ENCODE peak calls at places on chromosome 15, in five cellular contexts. W is GM12864, U is OCI-LY7, I is lower lobe of right lung, X is mucosa of descending colon. J is an unnamed sample.

GRCh38 chr15:62649793-62650420 is 392.6 kb upstream of the TPM1 start:
- DNase-seq in X (no peak), I (no peak), W (peak), U (no peak), J (peak)

GRCh38 chr15:89531796-89532537 is 35.6 kb upstream of the RHCG start:
- DNase-seq in X (no peak), W (no peak), I (no peak), U (no peak), J (no peak)

GRCh38 chr15:43208052-43209002 is 12.5 kb downstream of the EPB42 start:
- DNase-seq in X (no peak), U (no peak), W (no peak), I (no peak), J (no peak)

GRCh38 chr15:37098468-37099320 is 1.7 kb downstream of the MEIS2 start:
- DNase-seq in I (no peak), X (peak), U (peak), W (no peak), J (peak)

GRCh38 chr15:39717134-39717533 is 65.5 kb downstream of the FSIP1 start:
- DNase-seq in W (no peak), U (no peak), X (no peak), I (no peak), J (no peak)

GRCh38 chr15:53534105-53534839 is 225.2 kb downstream of the WDR72 start:
- DNase-seq in I (no peak), X (no peak), W (no peak), U (no peak), J (no peak)

GRCh38 chr15:87263296-87263695 is 993.2 kb downstream of the NTRK3 start:
- DNase-seq in X (no peak), W (no peak), I (no peak), U (no peak), J (no peak)

GRCh38 chr15:90099868-90100854 is 2.1 kb downstream of the IDH2 start:
- DNase-seq in U (peak), X (no peak), I (no peak), W (no peak), J (peak)

GRCh38 chr15:91408476-91409076 is 308.5 kb downstream of the SV2B start:
- DNase-seq in X (no peak), W (no peak), U (no peak), I (no peak), J (no peak)

GRCh38 chr15:67479781-67480180 is 41.1 kb upstream of the C15orf61 start:
- DNase-seq in I (no peak), X (no peak), W (no peak), U (no peak), J (no peak)

GRCh38 chr15:69092159-69092558 is 68.3 kb upstream of the GLCE start:
- DNase-seq in U (no peak), W (no peak), X (no peak), I (no peak), J (no peak)

GRCh38 chr15:51830279-51830806 is 890 bp downstream of the TMOD3 start:
- DNase-seq in I (no peak), W (no peak), X (no peak), U (peak), J (peak)

GRCh38 chr15:45919806-45920205 is 285.0 kb downstream of the SQOR start:
- DNase-seq in I (peak), U (no peak), W (no peak), X (no peak), J (no peak)

GRCh38 chr15:25456196-25456595 is 17.4 kb upstream of the UBE3A start:
- DNase-seq in X (no peak), W (no peak), I (no peak), U (no peak), J (no peak)

GRCh38 chr15:83108266-83109219 is 1.1 kb downstream of the TM6SF1 start:
- DNase-seq in I (peak), X (peak), W (peak), U (peak), J (peak)

GRCh38 chr15:77019476-77020331 is 24.8 kb downstream of the PSTPIP1 start:
- DNase-seq in W (no peak), I (no peak), U (no peak), X (peak), J (peak)

GRCh38 chr15:81254277-81255265 is 57.9 kb downstream of the IL16 start:
- DNase-seq in X (no peak), W (no peak), U (no peak), I (no peak), J (no peak)

GRCh38 chr15:42798802-42799201 is 61.9 kb upstream of the CDAN1 start:
- DNase-seq in W (no peak), U (no peak), X (no peak), I (no peak), J (no peak)

GRCh38 chr15:68921926-68922325 is 8.4 kb upstream of the SPESP1 start:
- DNase-seq in X (no peak), U (no peak), W (no peak), I (no peak), J (no peak)

GRCh38 chr15:45134682-45135604 is 5.1 kb downstream of the DUOX1 start:
- DNase-seq in X (peak), W (no peak), I (peak), U (no peak), J (no peak)

DNA sequence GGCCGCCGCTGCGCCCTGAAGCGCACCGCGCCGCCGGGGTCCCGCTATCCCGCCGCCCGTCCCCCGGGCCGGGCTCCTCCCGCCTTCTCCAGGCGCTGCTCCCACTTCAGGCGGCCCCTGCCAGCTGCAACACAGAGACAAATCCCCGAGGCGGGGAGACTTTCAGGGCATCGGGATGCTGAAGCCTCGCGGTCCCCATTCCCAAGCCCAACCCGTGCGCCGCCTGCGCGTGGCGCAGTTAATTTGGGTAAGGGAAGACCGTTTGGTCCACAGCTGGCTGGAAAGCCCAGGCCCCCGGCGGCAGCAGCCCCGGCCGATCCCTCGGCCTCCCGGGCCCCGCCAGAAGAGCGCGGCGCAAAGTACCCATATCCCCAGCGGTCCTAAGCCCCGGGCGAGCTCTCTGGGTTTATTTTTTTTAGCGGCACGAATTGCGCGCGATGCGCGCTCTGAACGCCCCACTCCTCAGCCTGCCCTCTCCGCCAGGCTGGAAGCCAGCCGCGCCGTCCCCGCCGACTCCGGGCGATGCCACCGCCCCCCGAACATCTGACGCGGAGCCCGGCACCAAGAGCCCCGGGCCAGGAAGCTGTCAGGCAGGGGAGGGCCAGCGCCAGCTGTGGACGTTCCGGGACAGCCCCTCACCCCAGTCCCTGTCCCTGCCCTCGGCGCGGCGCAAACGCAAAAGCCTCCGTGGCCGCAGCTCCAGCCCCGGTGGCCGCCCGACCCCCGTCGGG is 517 bp downstream of the FBN1 start:
- DNase-seq in X (peak), I (peak), U (no peak), W (no peak), J (peak)
- H3K4me3 ChIP-seq in X (peak), I (peak), U (no peak), W (peak), J (peak)

DNA sequence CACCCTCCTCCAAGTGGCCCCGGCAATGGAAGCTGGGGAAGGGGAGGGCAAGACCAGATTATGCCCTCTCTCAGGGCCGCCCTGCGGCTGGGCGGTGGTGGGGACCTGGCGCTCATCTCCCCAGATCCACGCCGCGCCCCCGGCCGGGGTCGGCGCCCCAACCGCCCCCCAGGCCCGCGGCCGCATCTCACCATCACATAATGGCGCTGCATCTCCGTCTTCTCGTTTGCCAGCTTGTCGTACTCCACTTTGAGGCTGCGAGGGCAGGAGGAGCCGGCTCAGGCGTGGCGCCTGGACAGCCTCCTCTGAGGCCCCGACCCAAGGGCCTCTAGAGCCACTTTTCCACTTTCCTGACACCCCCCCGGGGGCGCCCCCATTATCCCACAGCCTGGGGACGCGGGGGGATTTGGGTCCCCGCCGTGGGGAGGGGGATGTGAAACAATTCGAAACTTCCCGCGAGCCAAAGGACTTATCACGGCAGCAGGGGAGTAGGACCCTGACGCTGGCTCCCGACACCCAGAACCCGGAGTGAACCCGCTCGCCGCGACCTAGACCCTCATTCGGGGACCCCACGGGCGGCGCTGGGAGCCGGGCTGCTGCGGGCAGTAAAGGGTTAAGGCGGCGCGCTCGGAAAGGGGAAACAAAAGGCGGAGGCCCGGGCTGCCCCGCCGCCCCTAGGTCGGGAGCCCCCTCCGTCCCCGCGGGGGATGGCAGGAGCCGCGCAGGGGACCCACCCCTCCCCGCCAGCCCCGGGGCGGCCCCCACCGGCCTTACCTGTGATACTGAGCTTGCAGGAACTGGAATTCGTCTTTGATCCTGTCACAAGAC is 2.1 kb downstream of the TLE3 start:
- DNase-seq in W (no peak), X (peak), U (peak), I (peak), J (peak)
- H3K4me3 ChIP-seq in W (peak), X (peak), U (peak), I (peak), J (peak)

GRCh38 chr15:74726774-74727164 is 1.4 kb upstream of the CYP1A1 start:
- DNase-seq in I (no peak), X (no peak), W (no peak), U (no peak), J (no peak)
- H3K4me3 ChIP-seq in I (peak), X (no peak), W (peak), U (no peak), J (no peak)

DNA sequence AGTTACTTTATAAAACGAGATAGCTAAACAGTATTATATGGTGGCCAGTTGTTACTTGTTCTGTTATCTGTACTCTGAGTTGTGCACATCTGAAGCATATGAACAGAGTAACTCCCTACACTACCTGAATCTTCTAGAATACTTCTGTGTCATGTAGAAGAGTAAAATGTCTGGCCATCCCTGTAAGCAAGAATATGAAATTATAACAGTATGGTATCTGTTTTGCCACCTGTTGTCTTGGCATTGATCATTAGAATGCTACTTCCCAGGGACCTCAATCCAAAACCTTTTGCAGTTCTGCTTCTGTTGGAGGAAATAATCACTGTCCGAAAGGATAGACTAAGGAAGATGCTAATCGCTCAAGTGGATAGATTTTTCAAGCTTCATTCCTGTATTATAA is 1.9 kb downstream of the TEX9 start:
- DNase-seq in W (no peak), X (no peak), U (peak), I (no peak), J (no peak)
- H3K4me3 ChIP-seq in W (peak), X (no peak), U (peak), I (no peak), J (peak)

GRCh38 chr15:32029409-32029861 is 880 bp upstream of the CHRNA7 start:
- DNase-seq in U (no peak), I (peak), X (peak), W (no peak), J (peak)
- H3K4me3 ChIP-seq in U (no peak), I (peak), X (no peak), W (no peak), J (peak)

DNA sequence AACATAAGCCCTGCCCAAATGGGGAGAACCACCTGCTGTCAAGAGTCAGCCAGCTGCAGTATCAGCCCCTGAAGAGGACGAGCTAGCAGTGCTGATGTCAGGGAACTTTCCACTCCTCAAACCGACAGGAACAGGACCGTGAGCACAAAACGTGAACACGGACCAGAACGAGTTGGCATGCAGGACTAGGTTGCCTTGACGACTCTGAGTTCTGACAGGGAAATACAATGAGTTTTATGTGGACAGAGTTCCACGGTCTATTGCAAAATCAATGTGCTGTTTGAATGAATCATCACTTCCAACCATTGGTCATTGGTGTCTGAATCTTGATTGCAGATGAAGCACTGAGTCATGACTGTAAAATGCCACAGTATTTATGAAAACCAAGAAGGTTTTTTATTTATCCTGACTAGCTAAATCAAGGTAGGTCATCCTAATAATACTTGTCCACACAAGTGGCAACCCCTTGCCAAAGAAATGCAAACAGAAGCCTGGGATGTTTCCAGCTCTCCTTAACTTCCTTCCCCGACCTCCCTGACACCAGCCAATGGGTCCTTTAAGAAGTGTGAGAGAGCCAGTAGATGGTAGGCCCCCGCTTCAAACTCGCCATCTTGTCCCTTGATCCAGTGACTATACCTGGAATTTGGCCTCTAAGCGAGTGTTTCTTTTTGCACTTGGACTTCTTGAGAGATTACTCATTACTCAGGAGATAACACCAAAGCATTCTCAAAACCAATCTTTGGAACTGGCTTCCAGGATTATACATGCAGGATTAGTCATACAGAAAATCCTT is 119.6 kb downstream of the ASB7 start:
- DNase-seq in U (no peak), I (peak), X (no peak), W (no peak), J (no peak)
- H3K4me3 ChIP-seq in U (no peak), I (no peak), X (no peak), W (no peak), J (no peak)

J was measured in GM12865.